ENCODE peak calls at places on chromosomes 2 and 18, in nine cellular contexts. One of them, this sample, is unnamed.

GRCh38 chr2:232523682-232524597 is 2.0 kb upstream of the CHRND start:
- DNase-seq in tibial nerve: no peak
- DNase-seq in A549: peak; percentile 78
- DNase-seq in GM12878: no peak
- DNase-seq in H1: peak; percentile 90
- DNase-seq in sigmoid colon: no peak
- DNase-seq in suprapubic skin: no peak
- DNase-seq in ovary: no peak
- DNase-seq in stomach: peak; percentile 32
- DNase-seq in this sample: peak; percentile 20

GRCh38 chr2:239596298-239596697 is 195.5 kb upstream of the HDAC4 start:
- DNase-seq in stomach: no peak
- DNase-seq in ovary: no peak
- DNase-seq in suprapubic skin: peak; percentile 48
- DNase-seq in GM12878: no peak
- DNase-seq in H1: no peak
- DNase-seq in sigmoid colon: peak; percentile 13
- DNase-seq in A549: no peak
- DNase-seq in tibial nerve: no peak
- DNase-seq in this sample: no peak

GRCh38 chr2:76867854-76868253 is 654.3 kb downstream of the LRRTM4 start:
- DNase-seq in GM12878: no peak
- DNase-seq in tibial nerve: no peak
- DNase-seq in A549: no peak
- DNase-seq in sigmoid colon: no peak
- DNase-seq in stomach: no peak
- DNase-seq in H1: no peak
- DNase-seq in ovary: no peak
- DNase-seq in suprapubic skin: no peak
- DNase-seq in this sample: no peak

GRCh38 chr2:3692375-3692774 is 11.0 kb upstream of the DCDC2C start:
- DNase-seq in GM12878: no peak
- DNase-seq in stomach: no peak
- DNase-seq in sigmoid colon: no peak
- DNase-seq in A549: peak; percentile 40
- DNase-seq in suprapubic skin: no peak
- DNase-seq in ovary: no peak
- DNase-seq in tibial nerve: no peak
- DNase-seq in H1: peak; percentile 48
- DNase-seq in this sample: no peak

GRCh38 chr18:59701272-59701671 is 4.0 kb upstream of the CCBE1 start:
- DNase-seq in suprapubic skin: no peak
- DNase-seq in A549: no peak
- DNase-seq in tibial nerve: no peak
- DNase-seq in GM12878: no peak
- DNase-seq in stomach: no peak
- DNase-seq in H1: no peak
- DNase-seq in sigmoid colon: no peak
- DNase-seq in ovary: no peak
- DNase-seq in this sample: no peak

GRCh38 chr2:216194561-216194960 is 85.4 kb downstream of the XRCC5 start:
- DNase-seq in suprapubic skin: no peak
- DNase-seq in A549: no peak
- DNase-seq in ovary: no peak
- DNase-seq in sigmoid colon: no peak
- DNase-seq in tibial nerve: no peak
- DNase-seq in H1: no peak
- DNase-seq in GM12878: no peak
- DNase-seq in stomach: no peak
- DNase-seq in this sample: no peak

GRCh38 chr2:26542194-26542455 is 64.2 kb upstream of the OTOF start:
- DNase-seq in tibial nerve: no peak
- DNase-seq in sigmoid colon: peak; percentile 20
- DNase-seq in GM12878: no peak
- DNase-seq in H1: no peak
- DNase-seq in suprapubic skin: no peak
- DNase-seq in stomach: no peak
- DNase-seq in ovary: no peak
- DNase-seq in A549: no peak
- DNase-seq in this sample: no peak

GRCh38 chr18:48142353-48142752 is 211.9 kb upstream of the SMAD2 start:
- DNase-seq in tibial nerve: no peak
- DNase-seq in stomach: no peak
- DNase-seq in H1: no peak
- DNase-seq in sigmoid colon: no peak
- DNase-seq in GM12878: no peak
- DNase-seq in A549: no peak
- DNase-seq in ovary: no peak
- DNase-seq in suprapubic skin: no peak
- DNase-seq in this sample: no peak

GRCh38 chr2:67772216-67773180 is 290.3 kb downstream of the C1D start:
- DNase-seq in suprapubic skin: no peak
- DNase-seq in tibial nerve: no peak
- DNase-seq in A549: no peak
- DNase-seq in GM12878: no peak
- DNase-seq in ovary: no peak
- DNase-seq in sigmoid colon: peak; percentile 64
- DNase-seq in H1: no peak
- DNase-seq in stomach: no peak
- DNase-seq in this sample: no peak

GRCh38 chr2:126881591-126881990 is 17.1 kb upstream of the TEX51 start:
- DNase-seq in stomach: no peak
- DNase-seq in GM12878: no peak
- DNase-seq in H1: no peak
- DNase-seq in suprapubic skin: no peak
- DNase-seq in tibial nerve: no peak
- DNase-seq in A549: no peak
- DNase-seq in sigmoid colon: peak; percentile 41
- DNase-seq in ovary: no peak
- DNase-seq in this sample: no peak

GRCh38 chr2:71833272-71833671 is 314.4 kb downstream of the CYP26B1 start:
- DNase-seq in sigmoid colon: no peak
- DNase-seq in H1: no peak
- DNase-seq in suprapubic skin: no peak
- DNase-seq in stomach: no peak
- DNase-seq in GM12878: no peak
- DNase-seq in ovary: no peak
- DNase-seq in tibial nerve: no peak
- DNase-seq in A549: no peak
- DNase-seq in this sample: no peak

GRCh38 chr2:71832844-71833243 is 314.8 kb downstream of the CYP26B1 start:
- DNase-seq in ovary: no peak
- DNase-seq in stomach: no peak
- DNase-seq in suprapubic skin: peak; percentile 24
- DNase-seq in tibial nerve: no peak
- DNase-seq in sigmoid colon: no peak
- DNase-seq in H1: no peak
- DNase-seq in GM12878: no peak
- DNase-seq in A549: no peak
- DNase-seq in this sample: no peak

GRCh38 chr2:71832388-71832787 is 315.3 kb downstream of the CYP26B1 start:
- DNase-seq in stomach: no peak
- DNase-seq in sigmoid colon: no peak
- DNase-seq in A549: no peak
- DNase-seq in tibial nerve: no peak
- DNase-seq in suprapubic skin: no peak
- DNase-seq in GM12878: no peak
- DNase-seq in ovary: no peak
- DNase-seq in H1: no peak
- DNase-seq in this sample: no peak

GRCh38 chr2:71830497-71831207 is 317.0 kb downstream of the CYP26B1 start:
- DNase-seq in ovary: no peak
- DNase-seq in H1: no peak
- DNase-seq in suprapubic skin: no peak
- DNase-seq in sigmoid colon: no peak
- DNase-seq in A549: no peak
- DNase-seq in tibial nerve: no peak
- DNase-seq in GM12878: no peak
- DNase-seq in stomach: peak; percentile 18
- DNase-seq in this sample: no peak

DNA sequence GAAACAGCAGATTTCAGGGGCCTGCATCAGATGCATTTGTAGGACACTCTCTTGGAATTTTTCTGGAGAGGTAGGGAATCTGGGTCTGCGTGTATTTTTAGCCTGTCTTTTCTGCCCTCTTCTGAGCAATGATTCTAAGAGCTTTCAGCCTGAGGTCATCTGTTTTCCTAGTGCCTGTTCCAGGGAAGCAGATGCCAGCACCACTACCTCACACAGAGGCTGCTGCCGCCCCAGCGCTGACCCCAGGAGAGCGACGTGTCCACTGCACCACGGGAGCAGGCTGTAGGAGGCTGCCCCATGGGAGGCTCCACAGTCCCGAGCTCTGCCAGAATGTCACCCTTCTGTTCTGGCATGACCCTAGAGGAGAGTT is 316.5 kb downstream of the CYP26B1 start:
- DNase-seq in ovary: no peak
- DNase-seq in stomach: peak; percentile 21
- DNase-seq in A549: peak; percentile 15
- DNase-seq in H1: no peak
- DNase-seq in suprapubic skin: no peak
- DNase-seq in GM12878: no peak
- DNase-seq in tibial nerve: no peak
- DNase-seq in sigmoid colon: no peak
- DNase-seq in this sample: no peak
- H3K4me3 ChIP-seq in ovary: no peak overlapping the region
- H3K4me3 ChIP-seq in stomach: no peak overlapping the region
- H3K4me3 ChIP-seq in A549: no peak overlapping the region
- H3K4me3 ChIP-seq in H1: no peak overlapping the region
- H3K4me3 ChIP-seq in suprapubic skin: no peak overlapping the region
- H3K4me3 ChIP-seq in GM12878: no peak overlapping the region
- H3K4me3 ChIP-seq in tibial nerve: no peak overlapping the region
- H3K4me3 ChIP-seq in sigmoid colon: no peak overlapping the region
- H3K4me3 ChIP-seq in this sample: no peak overlapping the region

DNA sequence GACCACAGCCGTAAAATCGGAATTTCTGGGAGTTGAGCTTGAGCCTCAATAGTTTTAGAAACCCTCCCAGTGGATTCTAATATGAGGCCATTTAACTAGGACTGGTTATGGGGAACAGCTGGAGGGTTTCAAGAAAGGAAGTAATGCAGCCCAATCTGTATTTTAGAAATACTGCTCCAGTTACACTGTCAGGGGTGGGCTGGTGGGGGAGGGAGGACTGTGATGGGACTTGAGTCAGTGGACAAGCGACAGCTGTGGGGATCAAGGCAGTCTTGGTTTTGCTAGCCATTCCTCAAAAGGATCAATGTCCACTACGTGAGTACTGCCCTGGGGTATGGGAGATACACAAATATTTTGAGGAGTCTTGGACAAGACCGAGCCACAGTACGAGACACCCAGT is 34.8 kb downstream of the ASB1 start:
- DNase-seq in suprapubic skin: no peak
- DNase-seq in A549: no peak
- DNase-seq in ovary: no peak
- DNase-seq in stomach: no peak
- DNase-seq in sigmoid colon: no peak
- DNase-seq in GM12878: no peak
- DNase-seq in H1: no peak
- DNase-seq in tibial nerve: no peak
- DNase-seq in this sample: no peak
- TF ChIP-seq EP300 in suprapubic skin: no peak
- TF ChIP-seq EP300 in A549: no peak
- TF ChIP-seq EP300 in ovary: no peak
- TF ChIP-seq EP300 in stomach: no peak
- TF ChIP-seq EP300 in sigmoid colon: no peak
- TF ChIP-seq EP300 in GM12878: no peak
- TF ChIP-seq EP300 in H1: no peak
- TF ChIP-seq EP300 in tibial nerve: no peak
- TF ChIP-seq EP300 in this sample: no peak

GRCh38 chr18:55420977-55421611 is 166.9 kb downstream of the TCF4 start:
- DNase-seq in ovary: no peak
- DNase-seq in A549: no peak
- DNase-seq in H1: no peak
- DNase-seq in suprapubic skin: no peak
- DNase-seq in stomach: no peak
- DNase-seq in tibial nerve: no peak
- DNase-seq in GM12878: no peak
- DNase-seq in sigmoid colon: no peak
- DNase-seq in this sample: no peak
- H3K4me3 ChIP-seq in ovary: peak overlapping the region; percentile 16
- H3K4me3 ChIP-seq in A549: no peak overlapping the region
- H3K4me3 ChIP-seq in H1: no peak overlapping the region
- H3K4me3 ChIP-seq in suprapubic skin: peak overlapping the region; percentile 50
- H3K4me3 ChIP-seq in stomach: no peak overlapping the region
- H3K4me3 ChIP-seq in tibial nerve: peak overlapping the region; percentile 18
- H3K4me3 ChIP-seq in GM12878: no peak overlapping the region
- H3K4me3 ChIP-seq in sigmoid colon: no peak overlapping the region
- H3K4me3 ChIP-seq in this sample: no peak overlapping the region

DNA sequence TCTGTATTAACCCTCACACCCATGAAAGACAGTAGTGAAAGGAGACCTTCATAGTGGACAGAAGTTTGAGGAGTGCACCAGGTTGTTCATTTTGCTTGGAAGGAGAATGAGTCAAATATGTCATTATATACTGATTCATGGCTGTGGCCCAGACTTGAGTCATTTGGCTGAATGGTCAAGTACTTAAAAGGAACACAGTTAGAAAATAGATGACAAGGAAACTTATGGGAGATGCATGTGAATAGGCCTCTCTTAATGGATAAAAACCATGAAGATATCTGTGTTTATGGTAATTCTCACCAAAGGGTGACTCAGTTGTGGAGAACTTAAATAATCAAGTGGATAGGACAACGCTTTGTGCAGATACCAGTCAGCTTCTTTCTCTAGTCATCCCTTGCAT is 524.7 kb upstream of the CNTNAP5 start:
- DNase-seq in GM12878: no peak
- DNase-seq in tibial nerve: no peak
- DNase-seq in suprapubic skin: no peak
- DNase-seq in sigmoid colon: no peak
- DNase-seq in A549: no peak
- DNase-seq in H1: no peak
- DNase-seq in ovary: no peak
- DNase-seq in stomach: no peak
- DNase-seq in this sample: no peak
- TF ChIP-seq EP300 in GM12878: no peak
- TF ChIP-seq EP300 in tibial nerve: no peak
- TF ChIP-seq EP300 in suprapubic skin: no peak
- TF ChIP-seq EP300 in sigmoid colon: no peak
- TF ChIP-seq EP300 in A549: no peak
- TF ChIP-seq EP300 in H1: no peak
- TF ChIP-seq EP300 in ovary: no peak
- TF ChIP-seq EP300 in stomach: no peak
- TF ChIP-seq EP300 in this sample: no peak

GRCh38 chr2:84878459-84878858 is 2.4 kb downstream of the TRABD2A start:
- DNase-seq in A549: no peak
- DNase-seq in suprapubic skin: no peak
- DNase-seq in H1: no peak
- DNase-seq in GM12878: no peak
- DNase-seq in stomach: no peak
- DNase-seq in sigmoid colon: peak; percentile 21
- DNase-seq in tibial nerve: no peak
- DNase-seq in ovary: no peak
- DNase-seq in this sample: no peak
- H3K4me3 ChIP-seq in A549: no peak overlapping the region
- H3K4me3 ChIP-seq in suprapubic skin: no peak overlapping the region
- H3K4me3 ChIP-seq in H1: no peak overlapping the region
- H3K4me3 ChIP-seq in GM12878: no peak overlapping the region
- H3K4me3 ChIP-seq in stomach: no peak overlapping the region
- H3K4me3 ChIP-seq in sigmoid colon: no peak overlapping the region
- H3K4me3 ChIP-seq in tibial nerve: no peak overlapping the region
- H3K4me3 ChIP-seq in ovary: no peak overlapping the region
- H3K4me3 ChIP-seq in this sample: no peak overlapping the region

GRCh38 chr18:46097378-46097852 is 681 bp downstream of the ATP5F1A start:
- DNase-seq in sigmoid colon: no peak
- DNase-seq in tibial nerve: no peak
- DNase-seq in A549: no peak
- DNase-seq in suprapubic skin: no peak
- DNase-seq in ovary: no peak
- DNase-seq in H1: no peak
- DNase-seq in GM12878: no peak
- DNase-seq in stomach: peak; percentile 33
- DNase-seq in this sample: no peak
- TF ChIP-seq EP300 in sigmoid colon: no peak
- TF ChIP-seq EP300 in tibial nerve: no peak
- TF ChIP-seq EP300 in A549: no peak
- TF ChIP-seq EP300 in suprapubic skin: no peak
- TF ChIP-seq EP300 in ovary: no peak
- TF ChIP-seq EP300 in H1: no peak
- TF ChIP-seq EP300 in GM12878: no peak
- TF ChIP-seq EP300 in stomach: no peak
- TF ChIP-seq EP300 in this sample: no peak